ENCODE peak calls at places on chromosomes 5 and 9, in nine cellular contexts. E is GM12865; S is skeletal muscle cell; Q is foreskin fibroblast; V is iPS DF 19.7; U is stomach; W is CD4-positive, CD25-positive, alpha-beta regulatory T cell; R is HuH-7.5; N is esophagus squamous epithelium. G is an unnamed sample.

GRCh38 chr5:151051066-151051930 is 29.5 kb downstream of the TNIP1 start:
- DNase-seq in V (peak), N (no peak), W (peak), R (peak), S (peak), Q (peak), U (peak), E (peak), G (no peak)

GRCh38 chr5:142287096-142287972 is 37.5 kb downstream of the SPRY4 start:
- DNase-seq in U (no peak), R (no peak), E (no peak), V (no peak), W (no peak), Q (no peak), S (no peak), N (no peak), G (no peak)

GRCh38 chr5:176559683-176560082 is 10.5 kb downstream of the CDHR2 start:
- DNase-seq in U (no peak), Q (no peak), W (peak), E (peak), V (no peak), N (no peak), R (no peak), S (no peak), G (no peak)

GRCh38 chr5:31798168-31798567 is 159.2 kb downstream of the PDZD2 start:
- DNase-seq in Q (no peak), V (no peak), N (no peak), R (no peak), W (no peak), E (no peak), U (no peak), S (no peak), G (no peak)

GRCh38 chr9:126877418-126877817 is 17.0 kb downstream of the ZBTB34 start:
- DNase-seq in E (no peak), Q (no peak), W (peak), U (no peak), V (no peak), R (no peak), S (no peak), N (no peak), G (no peak)

GRCh38 chr9:71806916-71807315 is 38.6 kb upstream of the CEMIP2 start:
- DNase-seq in V (peak), U (peak), N (no peak), S (peak), R (peak), Q (peak), W (peak), E (peak), G (peak)

GRCh38 chr5:134328619-134329018 is 38.4 kb downstream of the CDKL3 start:
- DNase-seq in E (no peak), R (no peak), W (no peak), Q (no peak), S (no peak), U (no peak), V (no peak), N (no peak), G (no peak)

GRCh38 chr9:91935066-91935729 is 14.8 kb downstream of the ROR2 start:
- DNase-seq in N (no peak), V (no peak), S (no peak), Q (no peak), W (no peak), U (peak), R (no peak), E (no peak), G (no peak)